ENCODE peak calls at places on chromosome X, in four cellular contexts. Q is K562, X is transverse colon, O is stomach. A is an unnamed sample.

GRCh38 chrX:39449352-39449751 is 648.1 kb downstream of the MID1IP1 start:
- DNase-seq in Q (no peak), X (no peak), O (no peak), A (no peak)

GRCh38 chrX:30489323-30489722 is 88.2 kb downstream of the TASL start:
- DNase-seq in Q (no peak), X (no peak), O (no peak), A (no peak)

GRCh38 chrX:13142891-13143290 is 98.5 kb upstream of the FAM9C start:
- DNase-seq in Q (no peak), X (peak; percentile 73), O (peak; percentile 61), A (no peak)

GRCh38 chrX:115233497-115234219 is at the start of gene LRCH2:
- DNase-seq in Q (no peak), X (no peak), O (no peak), A (peak; percentile 72)

GRCh38 chrX:40104649-40105015 is 6.9 kb upstream of the BCOR start:
- DNase-seq in Q (no peak), X (peak; percentile 65), O (peak; percentile 60), A (peak; percentile 84)

GRCh38 chrX:129790808-129791207 is 11.1 kb downstream of the SASH3 start:
- DNase-seq in Q (no peak), X (no peak), O (no peak), A (peak; percentile 70)

GRCh38 chrX:40090050-40090804 is 7.5 kb downstream of the BCOR start:
- DNase-seq in Q (peak; percentile 57), X (peak; percentile 43), O (peak; percentile 57), A (peak; percentile 84)

GRCh38 chrX:132463411-132463810 is 25.4 kb downstream of the MBNL3 start:
- DNase-seq in Q (peak; percentile 39), X (no peak), O (no peak), A (no peak)

GRCh38 chrX:77431227-77431626 is 16.0 kb upstream of the FGF16 start:
- DNase-seq in Q (no peak), X (no peak), O (no peak), A (no peak)

GRCh38 chrX:16188687-16189086 is 21.4 kb downstream of the MAGEB17 start:
- DNase-seq in Q (no peak), X (no peak), O (no peak), A (no peak)

GRCh38 chrX:19886888-19887531 is 390 bp downstream of the SH3KBP1 start:
- DNase-seq in Q (peak; percentile 53), X (peak; percentile 20), O (peak; percentile 28), A (peak; percentile 87)

GRCh38 chrX:132435222-132435621 is 53.6 kb downstream of the MBNL3 start:
- DNase-seq in Q (no peak), X (no peak), O (no peak), A (no peak)

GRCh38 chrX:135086197-135086854 is 34.0 kb downstream of the ETDB start:
- DNase-seq in Q (peak; percentile 45), X (peak; percentile 22), O (peak; percentile 31), A (no peak)

GRCh38 chrX:41334866-41335589 is 1.1 kb downstream of the DDX3X start:
- DNase-seq in Q (peak; percentile 36), X (peak; percentile 70), O (peak; percentile 69), A (peak; percentile 92)

GRCh38 chrX:84865113-84865512 is 138.6 kb upstream of the APOOL start:
- DNase-seq in Q (no peak), X (no peak), O (no peak), A (no peak)

GRCh38 chrX:132180929-132181328 is 38.3 kb downstream of the RAP2C start:
- DNase-seq in Q (no peak), X (no peak), O (no peak), A (no peak)

GRCh38 chrX:77918568-77918967 is 8.1 kb downstream of the ATP7A start:
- DNase-seq in Q (no peak), X (no peak), O (no peak), A (no peak)

GRCh38 chrX:82813671-82814078 is 694.4 kb upstream of the POU3F4 start:
- DNase-seq in Q (no peak), X (no peak), O (no peak), A (no peak)

GRCh38 chrX:153494541-153495361 is at the start of gene BGN:
- DNase-seq in Q (peak; percentile 41), X (no peak), O (no peak), A (no peak)

GRCh38 chrX:80423744-80424143 is 3.5 kb downstream of the TENT5D start:
- DNase-seq in Q (peak; percentile 30), X (no peak), O (no peak), A (no peak)

GRCh38 chrX:73615022-73615421 is 52.0 kb downstream of the CHIC1 start:
- DNase-seq in Q (no peak), X (no peak), O (no peak), A (no peak)
- H3K9me3 ChIP-seq in Q (peaks cover 2% of the 10 kb centered on the region), X (no peaks in the 10 kb centered on the region), O (peaks cover 15% of the 10 kb centered on the region), A (peaks cover 18% of the 10 kb centered on the region)

GRCh38 chrX:38347136-38347535 is 5.3 kb upstream of the OTC start:
- DNase-seq in Q (no peak), X (no peak), O (no peak), A (no peak)

GRCh38 chrX:38336538-38337240 is 9.4 kb upstream of the RPGR start:
- DNase-seq in Q (no peak), X (peak; percentile 47), O (no peak), A (no peak)

GRCh38 chrX:38346150-38346549 is 6.3 kb upstream of the OTC start:
- DNase-seq in Q (no peak), X (no peak), O (no peak), A (no peak)

GRCh38 chrX:38342853-38343778 is 9.3 kb upstream of the OTC start:
- DNase-seq in Q (no peak), X (peak; percentile 14), O (no peak), A (no peak)

DNA sequence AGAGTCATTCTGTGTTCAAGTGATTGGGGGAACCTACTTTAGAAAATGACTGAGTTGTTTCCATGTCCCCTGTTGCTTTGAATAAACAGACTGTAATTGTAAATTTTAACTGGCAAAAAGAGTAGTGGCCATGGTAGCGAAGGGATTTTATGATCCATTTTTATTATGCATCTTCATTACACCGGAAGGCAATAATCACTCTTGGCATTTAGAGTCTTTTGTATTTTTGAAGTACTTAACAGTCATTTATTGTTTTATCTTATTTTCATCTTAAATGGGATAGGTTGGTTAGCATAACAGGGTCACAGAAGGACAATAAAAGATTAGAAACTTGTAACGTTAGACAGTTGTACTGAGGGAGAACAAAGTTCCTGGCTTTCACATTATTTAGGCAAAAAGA is 11.0 kb upstream of the OTC start:
- DNase-seq in Q (no peak), X (no peak), O (no peak), A (no peak)
- H3K4me1 ChIP-seq in Q (no peaks in the 10 kb centered on the region), X (peaks cover 16% of the 10 kb centered on the region), O (no peaks in the 10 kb centered on the region), A (no peaks in the 10 kb centered on the region)

GRCh38 chrX:9340619-9341304 is 124.1 kb upstream of the TBL1X start:
- DNase-seq in Q (no peak), X (peak; percentile 26), O (peak; percentile 27), A (peak; percentile 86)

GRCh38 chrX:9342581-9343051 is 122.2 kb upstream of the TBL1X start:
- DNase-seq in Q (peak; percentile 89), X (peak; percentile 85), O (peak; percentile 83), A (peak; percentile 93)

GRCh38 chrX:9343971-9344370 is 120.9 kb upstream of the TBL1X start:
- DNase-seq in Q (peak; percentile 16), X (no peak), O (no peak), A (no peak)

GRCh38 chrX:9339603-9340569 is 125.0 kb upstream of the TBL1X start:
- DNase-seq in Q (no peak), X (peak; percentile 22), O (no peak), A (peak; percentile 83)

GRCh38 chrX:9341305-9342201 is 123.3 kb upstream of the TBL1X start:
- DNase-seq in Q (peak; percentile 57), X (peak; percentile 81), O (peak; percentile 68), A (peak; percentile 94)
- TF ChIP-seq POLR2AphosphoS5 in Q (no peak), X (no peak), O (no peak), A (no peak)

DNA sequence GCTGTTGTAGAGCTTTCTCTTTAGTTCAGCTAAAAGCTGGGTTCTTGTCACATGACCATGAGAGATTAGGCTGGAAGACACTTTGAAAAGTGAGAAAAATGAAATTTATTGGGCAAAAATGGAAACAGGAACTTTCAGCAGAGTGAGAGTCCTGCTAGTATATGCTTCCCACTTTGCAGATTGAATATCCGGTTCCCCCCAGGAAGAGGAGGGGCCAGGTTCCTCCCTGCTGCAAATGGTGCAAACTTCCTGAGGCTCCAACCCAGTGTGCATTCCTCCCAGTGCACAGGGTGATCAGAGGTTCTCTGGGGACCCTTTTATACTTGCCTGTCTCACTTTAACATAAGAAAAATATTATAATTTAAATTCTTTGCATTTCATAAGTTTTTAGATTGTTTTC is 119.9 kb upstream of the SPIN4 start:
- DNase-seq in Q (no peak), X (no peak), O (no peak), A (no peak)
- H3K9me3 ChIP-seq in Q (peaks cover 7% of the 10 kb centered on the region), X (no peaks in the 10 kb centered on the region), O (peaks cover 49% of the 10 kb centered on the region), A (peaks cover 74% of the 10 kb centered on the region)

DNA sequence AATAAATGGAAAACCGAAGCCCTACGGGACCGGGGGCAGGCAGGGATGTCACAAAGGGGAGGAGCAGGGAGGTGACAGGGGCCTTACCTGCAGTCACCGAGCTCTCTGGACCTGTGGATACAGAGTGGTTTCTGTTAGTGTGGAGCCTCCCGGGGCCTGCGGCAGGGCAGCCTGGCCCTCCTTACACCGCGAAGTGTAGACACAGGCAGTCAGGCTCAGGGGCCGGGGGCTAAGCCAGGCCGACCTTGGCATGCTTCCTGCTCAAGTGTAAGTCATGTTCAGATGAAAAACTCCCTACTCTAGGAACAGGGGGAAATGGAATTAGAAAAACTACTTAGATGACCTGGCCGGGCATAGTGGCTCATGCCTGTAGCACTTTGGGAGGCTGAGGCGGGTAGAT is 4.3 kb downstream of the FAM3A start:
- DNase-seq in Q (no peak), X (no peak), O (no peak), A (peak; percentile 69)
- H3K4me1 ChIP-seq in Q (peaks cover 29% of the 10 kb centered on the region), X (peaks cover 8% of the 10 kb centered on the region), O (peaks cover 16% of the 10 kb centered on the region), A (peaks cover 22% of the 10 kb centered on the region)

GRCh38 chrX:45818913-45819312 is 618.2 kb upstream of the DIPK2B start:
- DNase-seq in Q (no peak), X (no peak), O (no peak), A (no peak)

GRCh38 chrX:45824471-45824870 is 623.8 kb upstream of the DIPK2B start:
- DNase-seq in Q (peak; percentile 11), X (no peak), O (no peak), A (no peak)

GRCh38 chrX:45822124-45822523 is 621.4 kb upstream of the DIPK2B start:
- DNase-seq in Q (no peak), X (no peak), O (no peak), A (no peak)
- TF ChIP-seq POLR2AphosphoS5 in Q (no peak), X (no peak), O (no peak), A (no peak)

GRCh38 chrX:47628980-47629379 is 750 bp downstream of the CFP start:
- DNase-seq in Q (no peak), X (no peak), O (no peak), A (no peak)
- H3K9me3 ChIP-seq in Q (no peaks in the 10 kb centered on the region), X (no peaks in the 10 kb centered on the region), O (no peaks in the 10 kb centered on the region), A (no peaks in the 10 kb centered on the region)

DNA sequence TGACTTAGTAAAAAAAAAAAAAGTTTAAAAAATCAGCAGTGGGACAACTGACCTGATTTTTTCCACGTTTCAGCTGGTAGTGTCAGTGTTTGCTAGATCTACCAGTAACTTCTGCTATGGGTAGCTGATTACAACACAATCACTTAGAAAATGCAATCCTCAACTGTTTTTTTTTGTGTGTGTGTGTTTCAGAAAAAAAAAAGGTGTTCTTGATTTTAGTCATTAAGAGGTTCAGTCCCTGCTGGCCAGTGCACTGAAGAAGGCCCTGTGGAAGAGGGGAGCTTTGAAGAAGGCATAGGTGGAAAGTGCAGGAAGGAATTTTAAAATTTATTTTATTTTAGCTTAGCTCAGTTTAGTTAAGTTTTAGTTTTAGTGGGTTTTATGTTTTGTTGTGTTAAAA is 46.9 kb downstream of the SH2D1A start:
- DNase-seq in Q (no peak), X (no peak), O (no peak), A (no peak)
- H3K4me1 ChIP-seq in Q (no peaks in the 10 kb centered on the region), X (no peaks in the 10 kb centered on the region), O (no peaks in the 10 kb centered on the region), A (no peaks in the 10 kb centered on the region)

A was measured in spleen.